ENCODE peak calls at places on chromosome 9, in nine cellular contexts. One of them, this sample, is unnamed.

GRCh38 chr9:135165003-135165711 is 77.7 kb downstream of the OLFM1 start:
- DNase-seq in GM03348: no peak
- DNase-seq in BE2C: no peak
- DNase-seq in H9: no peak
- DNase-seq in B cell: no peak
- DNase-seq in GM23248: no peak
- DNase-seq in NB4: no peak
- DNase-seq in activated CD4-positive, alpha-beta T cell treated with anti-CD3 and anti-CD28 coated beads, Interleukin-2, amount 50 U/mL, for 48 hours: no peak
- DNase-seq in GOT3: no peak
- DNase-seq in this sample: no peak

GRCh38 chr9:114461468-114461867 is 43.8 kb downstream of the WHRN start:
- DNase-seq in GM03348: no peak
- DNase-seq in BE2C: no peak
- DNase-seq in H9: peak
- DNase-seq in B cell: no peak
- DNase-seq in GM23248: no peak
- DNase-seq in NB4: no peak
- DNase-seq in activated CD4-positive, alpha-beta T cell treated with anti-CD3 and anti-CD28 coated beads, Interleukin-2, amount 50 U/mL, for 48 hours: no peak
- DNase-seq in GOT3: no peak
- DNase-seq in this sample: no peak

GRCh38 chr9:136149853-136150252 is 31.2 kb upstream of the TMEM250 start:
- DNase-seq in GM03348: no peak
- DNase-seq in BE2C: no peak
- DNase-seq in H9: no peak
- DNase-seq in B cell: no peak
- DNase-seq in GM23248: no peak
- DNase-seq in NB4: no peak
- DNase-seq in activated CD4-positive, alpha-beta T cell treated with anti-CD3 and anti-CD28 coated beads, Interleukin-2, amount 50 U/mL, for 48 hours: no peak
- DNase-seq in GOT3: no peak
- DNase-seq in this sample: no peak

GRCh38 chr9:33946779-33947535 is 101.7 kb downstream of the UBAP2 start:
- DNase-seq in GM03348: peak
- DNase-seq in BE2C: no peak
- DNase-seq in H9: no peak
- DNase-seq in B cell: no peak
- DNase-seq in GM23248: peak
- DNase-seq in NB4: no peak
- DNase-seq in activated CD4-positive, alpha-beta T cell treated with anti-CD3 and anti-CD28 coated beads, Interleukin-2, amount 50 U/mL, for 48 hours: no peak
- DNase-seq in GOT3: no peak
- DNase-seq in this sample: peak

GRCh38 chr9:129211686-129212085 is 33.6 kb upstream of the IER5L start:
- DNase-seq in GM03348: no peak
- DNase-seq in BE2C: no peak
- DNase-seq in H9: no peak
- DNase-seq in B cell: no peak
- DNase-seq in GM23248: no peak
- DNase-seq in NB4: no peak
- DNase-seq in activated CD4-positive, alpha-beta T cell treated with anti-CD3 and anti-CD28 coated beads, Interleukin-2, amount 50 U/mL, for 48 hours: no peak
- DNase-seq in GOT3: no peak
- DNase-seq in this sample: no peak

GRCh38 chr9:111474385-111474784 is 9.8 kb downstream of the ECPAS start:
- DNase-seq in GM03348: no peak
- DNase-seq in BE2C: no peak
- DNase-seq in H9: no peak
- DNase-seq in B cell: no peak
- DNase-seq in GM23248: no peak
- DNase-seq in NB4: no peak
- DNase-seq in activated CD4-positive, alpha-beta T cell treated with anti-CD3 and anti-CD28 coated beads, Interleukin-2, amount 50 U/mL, for 48 hours: no peak
- DNase-seq in GOT3: no peak
- DNase-seq in this sample: no peak

GRCh38 chr9:92276223-92277007 is 17.1 kb downstream of the IARS1 start:
- DNase-seq in GM03348: no peak
- DNase-seq in BE2C: no peak
- DNase-seq in H9: no peak
- DNase-seq in B cell: no peak
- DNase-seq in GM23248: no peak
- DNase-seq in NB4: peak
- DNase-seq in activated CD4-positive, alpha-beta T cell treated with anti-CD3 and anti-CD28 coated beads, Interleukin-2, amount 50 U/mL, for 48 hours: no peak
- DNase-seq in GOT3: no peak
- DNase-seq in this sample: no peak

GRCh38 chr9:5617749-5618148 is 11.2 kb upstream of the RIC1 start:
- DNase-seq in GM03348: no peak
- DNase-seq in BE2C: no peak
- DNase-seq in H9: no peak
- DNase-seq in B cell: peak
- DNase-seq in GM23248: no peak
- DNase-seq in NB4: peak
- DNase-seq in activated CD4-positive, alpha-beta T cell treated with anti-CD3 and anti-CD28 coated beads, Interleukin-2, amount 50 U/mL, for 48 hours: no peak
- DNase-seq in GOT3: no peak
- DNase-seq in this sample: no peak

GRCh38 chr9:70466976-70467551 is 52.6 kb upstream of the KLF9 start:
- DNase-seq in GM03348: peak
- DNase-seq in BE2C: no peak
- DNase-seq in H9: no peak
- DNase-seq in B cell: no peak
- DNase-seq in GM23248: peak
- DNase-seq in NB4: no peak
- DNase-seq in activated CD4-positive, alpha-beta T cell treated with anti-CD3 and anti-CD28 coated beads, Interleukin-2, amount 50 U/mL, for 48 hours: peak
- DNase-seq in GOT3: no peak
- DNase-seq in this sample: no peak

GRCh38 chr9:112503170-112503569 is 16.5 kb downstream of the KIAA1958 start:
- DNase-seq in GM03348: no peak
- DNase-seq in BE2C: no peak
- DNase-seq in H9: no peak
- DNase-seq in B cell: no peak
- DNase-seq in GM23248: no peak
- DNase-seq in NB4: no peak
- DNase-seq in activated CD4-positive, alpha-beta T cell treated with anti-CD3 and anti-CD28 coated beads, Interleukin-2, amount 50 U/mL, for 48 hours: no peak
- DNase-seq in GOT3: no peak
- DNase-seq in this sample: no peak

GRCh38 chr9:127167560-127168326 is 45.3 kb upstream of the ANGPTL2 start:
- DNase-seq in GM03348: no peak
- DNase-seq in BE2C: no peak
- DNase-seq in H9: no peak
- DNase-seq in B cell: no peak
- DNase-seq in GM23248: no peak
- DNase-seq in NB4: no peak
- DNase-seq in activated CD4-positive, alpha-beta T cell treated with anti-CD3 and anti-CD28 coated beads, Interleukin-2, amount 50 U/mL, for 48 hours: no peak
- DNase-seq in GOT3: no peak
- DNase-seq in this sample: no peak

GRCh38 chr9:136171801-136172411 is 33.0 kb downstream of the LHX3 start:
- DNase-seq in GM03348: no peak
- DNase-seq in BE2C: no peak
- DNase-seq in H9: no peak
- DNase-seq in B cell: no peak
- DNase-seq in GM23248: no peak
- DNase-seq in NB4: no peak
- DNase-seq in activated CD4-positive, alpha-beta T cell treated with anti-CD3 and anti-CD28 coated beads, Interleukin-2, amount 50 U/mL, for 48 hours: no peak
- DNase-seq in GOT3: no peak
- DNase-seq in this sample: no peak

GRCh38 chr9:110029422-110029814 is 178.5 kb downstream of the C9orf152 start:
- DNase-seq in GM03348: peak
- DNase-seq in BE2C: no peak
- DNase-seq in H9: no peak
- DNase-seq in B cell: no peak
- DNase-seq in GM23248: peak
- DNase-seq in NB4: peak
- DNase-seq in activated CD4-positive, alpha-beta T cell treated with anti-CD3 and anti-CD28 coated beads, Interleukin-2, amount 50 U/mL, for 48 hours: no peak
- DNase-seq in GOT3: no peak
- DNase-seq in this sample: no peak

This sample was measured in T1000.